ENCODE peak calls at places on chromosomes 16 and 17, in five cellular contexts. I, F, N, W and G are unnamed samples.

GRCh38 chr16:1920727-1921155 is 2.5 kb upstream of the HS3ST6 start:
- DNase-seq in I (peak; percentile 22), F (no peak), N (no peak), W (no peak), G (no peak)

GRCh38 chr17:28230011-28230410 is 89.0 kb upstream of the TMEM97 start:
- DNase-seq in I (no peak), F (no peak), N (no peak), W (no peak), G (no peak)

GRCh38 chr16:9499921-9500593 is 408.6 kb downstream of the HAPSTR1 start:
- DNase-seq in I (no peak), F (no peak), N (no peak), W (no peak), G (no peak)

GRCh38 chr17:28916302-28916934 is 13.5 kb upstream of the DHRS13 start:
- DNase-seq in I (peak; percentile 70), F (peak; percentile 31), N (no peak), W (no peak), G (no peak)

GRCh38 chr16:16120382-16121184 is 102.7 kb downstream of the ABCC6 start:
- DNase-seq in I (peak; percentile 96), F (no peak), N (no peak), W (peak; percentile 13), G (no peak)

GRCh38 chr17:82235775-82236141 is 6.9 kb downstream of the SLC16A3 start:
- DNase-seq in I (no peak), F (no peak), N (peak; percentile 54), W (no peak), G (no peak)

GRCh38 chr16:4748682-4749411 is 14.5 kb downstream of the DNAAF8 start:
- DNase-seq in I (no peak), F (no peak), N (no peak), W (no peak), G (no peak)

GRCh38 chr17:79834575-79835469 is 4.4 kb downstream of the CBX4 start:
- DNase-seq in I (peak; percentile 35), F (no peak), N (peak; percentile 67), W (no peak), G (no peak)

GRCh38 chr17:15409721-15410247 is 57.6 kb downstream of the CDRT4 start:
- DNase-seq in I (no peak), F (no peak), N (no peak), W (peak; percentile 48), G (no peak)

GRCh38 chr16:75179208-75179607 is 27.8 kb downstream of the CTRB2 start:
- DNase-seq in I (no peak), F (no peak), N (no peak), W (no peak), G (no peak)

GRCh38 chr17:6539871-6540270 is 16.5 kb downstream of the PITPNM3 start:
- DNase-seq in I (no peak), F (no peak), N (no peak), W (no peak), G (no peak)

GRCh38 chr17:4555863-4556646 is 871 bp upstream of the MYBBP1A start:
- DNase-seq in I (no peak), F (no peak), N (no peak), W (no peak), G (no peak)

GRCh38 chr17:11121680-11122079 is 119.3 kb upstream of the SHISA6 start:
- DNase-seq in I (no peak), F (no peak), N (no peak), W (no peak), G (no peak)

GRCh38 chr16:77905356-77905920 is 116.9 kb upstream of the CLEC3A start:
- DNase-seq in I (no peak), F (peak; percentile 58), N (no peak), W (no peak), G (no peak)

GRCh38 chr17:37286430-37286829 is 89.4 kb upstream of the C17orf78 start:
- DNase-seq in I (no peak), F (no peak), N (no peak), W (no peak), G (no peak)

GRCh38 chr17:65698381-65699061 is 137.1 kb upstream of the AXIN2 start:
- DNase-seq in I (peak; percentile 68), F (peak; percentile 91), N (no peak), W (no peak), G (no peak)

GRCh38 chr17:8518858-8519257 is 83.2 kb downstream of the NDEL1 start:
- DNase-seq in I (no peak), F (no peak), N (no peak), W (no peak), G (no peak)

GRCh38 chr17:74295625-74296547 is 21.9 kb downstream of the DNAI2 start:
- DNase-seq in I (no peak), F (no peak), N (no peak), W (no peak), G (no peak)

GRCh38 chr16:396605-397004 is 394 bp upstream of the NME4 start:
- DNase-seq in I (peak; percentile 63), F (no peak), N (no peak), W (no peak), G (no peak)

GRCh38 chr17:74903671-74904070 is 10.2 kb upstream of the FADS6 start:
- DNase-seq in I (no peak), F (no peak), N (no peak), W (no peak), G (no peak)

GRCh38 chr17:5846001-5846400 is 224.2 kb upstream of the WSCD1 start:
- DNase-seq in I (no peak), F (no peak), N (no peak), W (no peak), G (no peak)

GRCh38 chr17:16950488-16950887 is 21.4 kb downstream of the TNFRSF13B start:
- DNase-seq in I (no peak), F (no peak), N (no peak), W (no peak), G (no peak)

GRCh38 chr17:59202320-59202719 is 7.5 kb upstream of the SMG8 start:
- DNase-seq in I (no peak), F (no peak), N (no peak), W (no peak), G (no peak)